ENCODE peak calls at places on chromosomes 7 and 10, in four cellular contexts. D is PC-3, U is neuronal stem cell, M is astrocyte. X is an unnamed sample.

GRCh38 chr10:11602919-11603523 is 8.4 kb downstream of the USP6NL start:
- DNase-seq in M (peak; percentile 46), D (peak; percentile 51), U (no peak), X (no peak)

GRCh38 chr10:2866569-2866968 is 200.8 kb upstream of the PFKP start:
- DNase-seq in U (no peak), D (no peak), M (no peak), X (no peak)

GRCh38 chr7:69781412-69781846 is 183.2 kb downstream of the AUTS2 start:
- DNase-seq in D (no peak), U (no peak), M (peak; percentile 70), X (no peak)

GRCh38 chr7:149717481-149717880 is 55.9 kb downstream of the ZNF467 start:
- DNase-seq in U (no peak), M (no peak), D (no peak), X (peak; percentile 64)

GRCh38 chr7:150356265-150356897 is 12.2 kb upstream of the REPIN1 start:
- DNase-seq in M (no peak), D (peak; percentile 47), U (peak; percentile 51), X (no peak)

GRCh38 chr7:33432825-33433224 is 303.5 kb downstream of the BBS9 start:
- DNase-seq in U (no peak), D (peak; percentile 66), M (peak; percentile 43), X (no peak)

GRCh38 chr10:13349776-13350274 is 1.7 kb upstream of the SEPHS1 start:
- DNase-seq in U (no peak), D (peak; percentile 7), M (peak; percentile 46), X (peak; percentile 44)

GRCh38 chr7:47407821-47408674 is 173.9 kb downstream of the TNS3 start:
- DNase-seq in D (no peak), M (no peak), U (no peak), X (no peak)

GRCh38 chr7:128247108-128247507 is 6.0 kb downstream of the LEP start:
- DNase-seq in M (no peak), D (no peak), U (no peak), X (no peak)

GRCh38 chr10:58625070-58625469 is 112.4 kb downstream of the BICC1 start:
- DNase-seq in U (no peak), M (peak; percentile 97), D (peak; percentile 74), X (no peak)

GRCh38 chr7:45177801-45178200 is 20.2 kb downstream of the RAMP3 start:
- DNase-seq in D (no peak), M (no peak), U (no peak), X (peak; percentile 26)

GRCh38 chr7:97198596-97198995 is 81.1 kb downstream of the SDHAF3 start:
- DNase-seq in D (no peak), U (no peak), M (no peak), X (no peak)

GRCh38 chr10:58579011-58579655 is 66.5 kb downstream of the BICC1 start:
- DNase-seq in D (no peak), U (no peak), M (no peak), X (no peak)

GRCh38 chr10:97684866-97685394 is 2.1 kb downstream of the AVPI1 start:
- DNase-seq in M (no peak), D (peak; percentile 31), U (no peak), X (no peak)

GRCh38 chr7:151016942-151017341 is 7.4 kb downstream of the ATG9B start:
- DNase-seq in D (no peak), M (no peak), U (no peak), X (no peak)

GRCh38 chr7:123649956-123650355 is 5.7 kb upstream of the LMOD2 start:
- DNase-seq in D (peak; percentile 49), U (no peak), M (peak; percentile 15), X (no peak)

GRCh38 chr10:67864560-67865371 is 19.7 kb upstream of the SIRT1 start:
- DNase-seq in M (no peak), U (no peak), D (no peak), X (no peak)

GRCh38 chr10:11743461-11744338 is 1.5 kb downstream of the ECHDC3 start:
- DNase-seq in U (no peak), D (no peak), M (no peak), X (no peak)

GRCh38 chr10:4941540-4942330 is 21.5 kb upstream of the AKR1C1 start:
- DNase-seq in M (no peak), D (peak; percentile 46), U (no peak), X (no peak)

GRCh38 chr7:86600506-86601290 is 43.0 kb upstream of the GRM3 start:
- DNase-seq in U (no peak), M (no peak), D (no peak), X (no peak)

GRCh38 chr10:129440247-129440646 is 26.8 kb upstream of the MGMT start:
- DNase-seq in U (no peak), M (no peak), D (no peak), X (no peak)

GRCh38 chr7:123712619-123713018 is 36.2 kb downstream of the WASL start:
- DNase-seq in D (no peak), U (no peak), M (peak; percentile 85), X (no peak)

GRCh38 chr7:30175171-30175570 is 40.4 kb downstream of the MTURN start:
- DNase-seq in U (no peak), D (no peak), M (no peak), X (no peak)

GRCh38 chr7:152495867-152496266 is 60.1 kb upstream of the KMT2C start:
- DNase-seq in D (no peak), U (no peak), M (no peak), X (no peak)

GRCh38 chr7:148727501-148728278 is 29.0 kb downstream of the CUL1 start:
- DNase-seq in U (no peak), M (no peak), D (no peak), X (no peak)

GRCh38 chr7:67375427-67375826 is 378.8 kb downstream of the TYW1 start:
- DNase-seq in M (no peak), U (no peak), D (no peak), X (no peak)

GRCh38 chr10:12782537-12782936 is 219.0 kb downstream of the CCDC3 start:
- DNase-seq in U (peak; percentile 27), M (no peak), D (peak; percentile 39), X (no peak)

GRCh38 chr10:74103560-74104248 is 46.9 kb downstream of the AP3M1 start:
- DNase-seq in D (peak; percentile 90), U (no peak), M (no peak), X (no peak)

GRCh38 chr7:135708041-135708440 is 19.9 kb downstream of the SLC13A4 start:
- DNase-seq in U (no peak), D (no peak), M (no peak), X (no peak)

GRCh38 chr7:96436880-96437279 is 115.0 kb upstream of the SLC25A13 start:
- DNase-seq in M (no peak), D (no peak), U (no peak), X (no peak)

GRCh38 chr7:140209866-140210609 is 33.3 kb upstream of the KDM7A start:
- DNase-seq in U (no peak), M (no peak), D (no peak), X (peak; percentile 37)

GRCh38 chr10:133336131-133337078 is at the start of gene CALY:
- DNase-seq in M (no peak), D (no peak), U (peak; percentile 55), X (no peak)

GRCh38 chr7:82410461-82410860 is 33.1 kb downstream of the CACNA2D1 start:
- DNase-seq in M (no peak), U (no peak), D (no peak), X (peak; percentile 66)

GRCh38 chr10:1171586-1171985 is 115.4 kb downstream of the WDR37 start:
- DNase-seq in D (no peak), U (no peak), M (no peak), X (no peak)
- H3K4me1 ChIP-seq in D (no peaks in the 10 kb centered on the region), U (no peaks in the 10 kb centered on the region), M (no peaks in the 10 kb centered on the region), X (no peaks in the 10 kb centered on the region)

DNA sequence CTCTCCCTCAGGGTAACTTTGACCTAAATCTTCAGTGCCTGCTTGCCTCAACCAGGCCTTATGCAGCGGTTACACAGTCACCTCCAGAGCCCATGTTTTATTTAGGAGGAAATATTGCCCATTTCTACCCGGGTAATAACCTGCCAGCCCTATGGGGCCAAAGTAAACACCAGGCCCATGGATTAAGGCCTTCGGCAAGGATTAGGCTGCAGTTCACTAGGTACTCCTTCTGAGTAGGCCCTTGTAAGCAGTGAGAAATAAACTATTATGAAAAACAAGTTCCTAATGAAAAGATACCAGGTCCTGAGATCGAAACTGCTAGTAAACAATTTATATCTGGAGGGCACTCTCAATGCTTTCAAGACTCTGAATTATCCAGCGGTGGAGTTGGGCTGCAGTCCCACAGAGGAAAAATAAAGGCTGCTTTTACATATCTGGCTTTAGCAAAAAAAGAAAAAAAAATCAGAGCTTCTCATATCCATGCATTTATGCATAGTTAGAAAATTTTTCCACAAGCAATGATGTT is 3.7 kb upstream of the HOXA10 start:
- DNase-seq in D (no peak), M (no peak), U (no peak), X (no peak)
- H3K27me3 ChIP-seq in D (no peaks in the 10 kb centered on the region), M (peaks cover 94% of the 10 kb centered on the region), U (peaks cover 99% of the 10 kb centered on the region), X (peaks cover 100% of the 10 kb centered on the region)

GRCh38 chr10:93601774-93602162 is 733 bp upstream of the RBP4 start:
- DNase-seq in D (no peak), U (no peak), M (no peak), X (no peak)
- H3K27ac ChIP-seq in D (no peak overlapping the region), U (no peak overlapping the region), M (no peak overlapping the region), X (no peak overlapping the region)

DNA sequence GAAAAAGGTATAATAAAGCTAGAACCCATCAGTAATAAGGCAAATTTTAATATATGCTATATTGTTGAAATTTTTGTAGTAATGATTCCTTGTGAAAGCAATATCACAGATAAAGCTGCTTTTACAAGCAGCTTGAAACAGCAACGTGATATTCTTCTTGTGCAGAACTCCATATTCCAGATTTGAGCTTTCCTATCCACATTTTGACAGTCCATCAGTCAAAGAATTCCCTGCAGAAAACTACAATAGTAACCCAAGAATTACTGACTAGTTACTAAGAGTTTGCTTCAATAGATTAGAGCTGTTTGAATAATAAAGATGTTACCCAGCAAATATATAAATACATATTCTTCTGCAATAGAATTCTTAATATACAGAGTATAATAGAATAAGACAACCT is 291.2 kb downstream of the KCND2 start:
- DNase-seq in U (no peak), D (no peak), M (no peak), X (no peak)
- H3K4me1 ChIP-seq in U (no peaks in the 10 kb centered on the region), D (no peaks in the 10 kb centered on the region), M (no peaks in the 10 kb centered on the region), X (no peaks in the 10 kb centered on the region)

GRCh38 chr10:49759787-49760551 is 2.2 kb downstream of the OGDHL start:
- DNase-seq in D (no peak), M (no peak), U (no peak), X (peak; percentile 60)
- H3K27me3 ChIP-seq in D (peaks cover 40% of the 10 kb centered on the region), M (peaks cover 9% of the 10 kb centered on the region), U (peaks cover 11% of the 10 kb centered on the region), X (peaks cover 22% of the 10 kb centered on the region)

GRCh38 chr7:18225067-18225466 is 197.4 kb upstream of the PRPS1L1 start:
- DNase-seq in U (no peak), D (no peak), M (no peak), X (no peak)
- H3K27ac ChIP-seq in U (no peak overlapping the region), D (no peak overlapping the region), M (no peak overlapping the region), X (no peak overlapping the region)

GRCh38 chr10:22665329-22665728 is 49.0 kb downstream of the PIP4K2A start:
- DNase-seq in U (no peak), M (no peak), D (no peak), X (no peak)
- H3K4me1 ChIP-seq in U (peaks cover 4% of the 10 kb centered on the region), M (no peaks in the 10 kb centered on the region), D (peaks cover 7% of the 10 kb centered on the region), X (peaks cover 6% of the 10 kb centered on the region)